ENCODE peak calls at places on chromosome 5, in seven cellular contexts. M is A549, G is PC-3, N is neuronal stem cell, B is mesendoderm, U is astrocyte, T is IMR-90. F is an unnamed sample.

GRCh38 chr5:157860898-157861894 is 2.3 kb upstream of the CLINT1 start:
- DNase-seq in M (no peak), G (no peak), N (no peak), B (no peak), U (no peak), T (no peak), F (no peak)

GRCh38 chr5:1523793-1524480 is at the start of gene LPCAT1:
- DNase-seq in M (peak), G (peak), N (peak), B (peak), U (peak), T (peak), F (peak)

GRCh38 chr5:125798311-125798710 is 624.9 kb upstream of the GRAMD2B start:
- DNase-seq in M (peak), G (peak), N (peak), B (peak), U (peak), T (peak), F (peak)

GRCh38 chr5:54909911-54910870 is 75.2 kb downstream of the ESM1 start:
- DNase-seq in M (no peak), G (no peak), N (no peak), B (no peak), U (peak), T (peak), F (peak)

GRCh38 chr5:88770290-88771257 is 112.4 kb downstream of the MEF2C start:
- DNase-seq in M (no peak), G (peak), N (no peak), B (no peak), U (peak), T (peak), F (peak)

GRCh38 chr5:42621242-42621641 is 135.4 kb upstream of the CCDC152 start:
- DNase-seq in M (no peak), G (no peak), N (no peak), B (no peak), U (no peak), T (no peak), F (no peak)

GRCh38 chr5:72412283-72413055 is 92.3 kb downstream of the PTCD2 start:
- DNase-seq in M (no peak), G (peak), N (no peak), B (no peak), U (peak), T (peak), F (no peak)

GRCh38 chr5:116531635-116532034 is 43.0 kb downstream of the SEMA6A start:
- DNase-seq in M (no peak), G (no peak), N (no peak), B (peak), U (no peak), T (no peak), F (no peak)

GRCh38 chr5:122195784-122196394 is 66.5 kb downstream of the ZNF474 start:
- DNase-seq in M (peak), G (peak), N (peak), B (peak), U (no peak), T (peak), F (peak)

GRCh38 chr5:93893050-93893449 is 151.7 kb upstream of the POU5F2 start:
- DNase-seq in M (no peak), G (no peak), N (no peak), B (no peak), U (no peak), T (no peak), F (no peak)

GRCh38 chr5:153964201-153965101 is 74.3 kb downstream of the FAM114A2 start:
- DNase-seq in M (no peak), G (no peak), N (no peak), B (peak), U (no peak), T (no peak), F (no peak)

GRCh38 chr5:84303315-84303714 is 81.4 kb downstream of the EDIL3 start:
- DNase-seq in M (no peak), G (peak), N (no peak), B (no peak), U (peak), T (peak), F (peak)

GRCh38 chr5:1542011-1542410 is 18.3 kb upstream of the LPCAT1 start:
- DNase-seq in M (no peak), G (no peak), N (no peak), B (no peak), U (no peak), T (no peak), F (no peak)

GRCh38 chr5:57698785-57699184 is 216.2 kb upstream of the ACTBL2 start:
- DNase-seq in M (peak), G (peak), N (peak), B (peak), U (peak), T (no peak), F (peak)

GRCh38 chr5:80101993-80102392 is 66.8 kb downstream of the THBS4 start:
- DNase-seq in M (no peak), G (no peak), N (no peak), B (no peak), U (no peak), T (no peak), F (no peak)

GRCh38 chr5:172117977-172118701 is 69.9 kb downstream of the STK10 start:
- DNase-seq in M (no peak), G (no peak), N (no peak), B (no peak), U (no peak), T (no peak), F (no peak)

GRCh38 chr5:55991768-55992486 is 2.8 kb downstream of the IL6ST start:
- DNase-seq in M (no peak), G (no peak), N (no peak), B (no peak), U (peak), T (no peak), F (peak)

GRCh38 chr5:169637085-169637855 is at the start of gene DOCK2:
- DNase-seq in M (no peak), G (no peak), N (no peak), B (peak), U (no peak), T (no peak), F (no peak)

GRCh38 chr5:172002310-172002709 is 4.1 kb downstream of the FBXW11 start:
- DNase-seq in M (peak), G (peak), N (no peak), B (peak), U (no peak), T (no peak), F (peak)

GRCh38 chr5:94316916-94317838 is 301.2 kb downstream of the KIAA0825 start:
- DNase-seq in M (no peak), G (no peak), N (no peak), B (no peak), U (no peak), T (peak), F (no peak)

GRCh38 chr5:132100672-132101261 is 27.2 kb downstream of the CSF2 start:
- DNase-seq in M (no peak), G (no peak), N (no peak), B (no peak), U (no peak), T (no peak), F (no peak)

GRCh38 chr5:112743631-112744030 is 5.9 kb downstream of the APC start:
- DNase-seq in M (no peak), G (no peak), N (no peak), B (no peak), U (no peak), T (no peak), F (no peak)

GRCh38 chr5:141403387-141403786 is 809 bp downstream of the PCDHGA9 start:
- DNase-seq in M (no peak), G (no peak), N (no peak), B (no peak), U (no peak), T (no peak), F (no peak)
- H3K4me2 ChIP-seq in M (no peak), G (no peak), N (no peak), B (no peak), U (peak), T (no peak), F (no peak)

DNA sequence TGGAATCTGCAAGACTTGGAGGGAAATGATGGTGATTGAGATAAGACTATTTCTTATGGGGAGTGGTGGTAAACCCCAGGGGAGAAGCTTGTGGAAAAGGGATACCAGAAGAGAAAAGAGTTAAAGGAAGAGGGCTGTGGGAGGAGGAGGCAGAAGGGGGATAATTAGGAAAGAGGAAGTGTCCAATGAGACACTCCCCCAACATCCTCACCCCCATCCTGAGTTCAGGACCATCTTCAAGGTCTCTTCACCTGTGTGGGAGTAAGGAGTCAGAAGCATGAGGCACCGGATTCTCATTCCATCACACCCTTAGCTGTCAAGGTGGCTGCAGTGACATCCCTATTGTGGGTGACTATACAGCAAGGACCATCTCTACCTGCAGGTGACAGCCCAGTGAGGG is 106.6 kb upstream of the POC5 start:
- DNase-seq in M (no peak), G (no peak), N (no peak), B (no peak), U (no peak), T (no peak), F (no peak)
- H3K4me2 ChIP-seq in M (no peak), G (no peak), N (no peak), B (no peak), U (no peak), T (no peak), F (no peak)

GRCh38 chr5:127292030-127292735 is 1.6 kb downstream of the MEGF10 start:
- DNase-seq in M (no peak), G (no peak), N (no peak), B (no peak), U (no peak), T (no peak), F (no peak)

GRCh38 chr5:127293373-127293772 is 2.8 kb downstream of the MEGF10 start:
- DNase-seq in M (no peak), G (no peak), N (no peak), B (no peak), U (no peak), T (no peak), F (no peak)

GRCh38 chr5:127295454-127295853 is 4.9 kb downstream of the MEGF10 start:
- DNase-seq in M (no peak), G (no peak), N (no peak), B (no peak), U (no peak), T (no peak), F (no peak)

GRCh38 chr5:127296321-127296720 is 5.7 kb downstream of the MEGF10 start:
- DNase-seq in M (no peak), G (peak), N (no peak), B (no peak), U (peak), T (peak), F (peak)

GRCh38 chr5:127294829-127295228 is 4.2 kb downstream of the MEGF10 start:
- DNase-seq in M (no peak), G (no peak), N (no peak), B (no peak), U (no peak), T (no peak), F (no peak)
- H3K4me2 ChIP-seq in M (no peak), G (no peak), N (no peak), B (no peak), U (no peak), T (no peak), F (no peak)

GRCh38 chr5:177349762-177350161 is 1.7 kb downstream of the LMAN2 start:
- DNase-seq in M (no peak), G (no peak), N (no peak), B (no peak), U (no peak), T (no peak), F (no peak)

GRCh38 chr5:177344891-177345290 is 6.6 kb downstream of the LMAN2 start:
- DNase-seq in M (no peak), G (no peak), N (no peak), B (no peak), U (no peak), T (no peak), F (no peak)

GRCh38 chr5:177349362-177349647 is 2.2 kb downstream of the LMAN2 start:
- DNase-seq in M (no peak), G (no peak), N (no peak), B (no peak), U (no peak), T (no peak), F (no peak)

GRCh38 chr5:177346820-177347219 is 4.6 kb downstream of the LMAN2 start:
- DNase-seq in M (no peak), G (no peak), N (no peak), B (no peak), U (no peak), T (peak), F (no peak)

GRCh38 chr5:177347699-177348098 is 3.8 kb downstream of the LMAN2 start:
- DNase-seq in M (no peak), G (no peak), N (no peak), B (no peak), U (no peak), T (no peak), F (no peak)
- H3K4me2 ChIP-seq in M (no peak), G (peak), N (no peak), B (no peak), U (no peak), T (no peak), F (no peak)